ENCODE peak calls at places on chromosomes 2 and 18, in nine cellular contexts. K, E, M, P, I, C, L, G and A are unnamed samples.

GRCh38 chr2:186426153-186427016 is 59.7 kb upstream of the ZC3H15 start:
- DNase-seq in P (no peak), E (no peak), C (no peak), M (no peak), K (no peak), L (no peak), G (peak), I (no peak), A (no peak)

GRCh38 chr2:70094978-70095832 is 7.9 kb downstream of the PCBP1 start:
- DNase-seq in K (peak), M (no peak), E (no peak), C (no peak), G (peak), I (no peak), L (no peak), P (no peak), A (peak)

GRCh38 chr2:181658444-181658843 is 1.5 kb upstream of the CERKL start:
- DNase-seq in L (no peak), C (peak), P (no peak), G (no peak), E (no peak), K (peak), M (no peak), I (no peak), A (no peak)

GRCh38 chr18:79366177-79367094 is 29.3 kb upstream of the NFATC1 start:
- DNase-seq in E (no peak), L (no peak), M (no peak), C (no peak), G (peak), P (no peak), K (no peak), I (no peak), A (no peak)

GRCh38 chr2:216649573-216649972 is 16.4 kb downstream of the IGFBP2 start:
- DNase-seq in G (no peak), P (no peak), C (no peak), K (no peak), I (no peak), M (no peak), E (no peak), L (no peak), A (no peak)

GRCh38 chr18:59551902-59552635 is 145.2 kb downstream of the CCBE1 start:
- DNase-seq in I (no peak), C (no peak), L (no peak), K (no peak), E (no peak), P (no peak), G (peak), M (no peak), A (peak)

GRCh38 chr2:222364280-222364895 is 60.0 kb upstream of the SGPP2 start:
- DNase-seq in E (no peak), I (no peak), M (no peak), C (no peak), L (no peak), G (peak), K (no peak), P (no peak), A (no peak)

GRCh38 chr2:135563793-135564192 is 32.5 kb downstream of the R3HDM1 start:
- DNase-seq in C (no peak), P (no peak), M (no peak), G (peak), K (no peak), E (no peak), I (no peak), L (no peak), A (no peak)

GRCh38 chr2:216636570-216637450 is 3.6 kb downstream of the IGFBP2 start:
- DNase-seq in C (no peak), K (peak), E (no peak), M (no peak), I (no peak), P (peak), G (peak), L (no peak), A (peak)

GRCh38 chr18:11398625-11399024 is 210.8 kb upstream of the SLC35G4 start:
- DNase-seq in C (no peak), I (no peak), K (no peak), E (no peak), G (no peak), L (no peak), P (no peak), M (no peak), A (no peak)

GRCh38 chr2:160411167-160411566 is 82.4 kb downstream of the RBMS1 start:
- DNase-seq in E (peak), C (no peak), P (no peak), I (no peak), L (no peak), M (no peak), G (peak), K (no peak), A (no peak)

GRCh38 chr2:226743911-226744310 is 55.7 kb downstream of the IRS1 start:
- DNase-seq in M (no peak), C (no peak), E (no peak), I (no peak), L (no peak), G (peak), K (no peak), P (no peak), A (no peak)

GRCh38 chr2:191321861-191322662 is 76.9 kb downstream of the MYO1B start:
- DNase-seq in C (peak), E (no peak), I (peak), K (no peak), M (no peak), P (peak), L (no peak), G (peak), A (no peak)

GRCh38 chr18:36328385-36328858 is 30.9 kb downstream of the FHOD3 start:
- DNase-seq in K (no peak), C (no peak), L (no peak), E (no peak), P (no peak), M (no peak), I (no peak), G (no peak), A (no peak)

GRCh38 chr2:235300368-235301201 is 193.3 kb upstream of the AGAP1 start:
- DNase-seq in I (no peak), L (no peak), K (peak), C (no peak), E (no peak), G (peak), M (no peak), P (no peak), A (peak)

GRCh38 chr2:197179744-197180498 is 130.7 kb downstream of the ANKRD44 start:
- DNase-seq in G (peak), L (no peak), E (no peak), I (no peak), C (no peak), M (no peak), K (no peak), P (no peak), A (peak)

GRCh38 chr2:24579053-24579803 is 88.2 kb downstream of the NCOA1 start:
- DNase-seq in I (no peak), M (no peak), G (no peak), E (no peak), P (no peak), C (no peak), K (no peak), L (no peak), A (no peak)

GRCh38 chr18:74457043-74457742 is at the start of gene DIPK1C:
- DNase-seq in K (no peak), I (peak), E (no peak), C (no peak), P (peak), M (no peak), G (no peak), L (no peak), A (peak)